ENCODE peak calls at places on chromosomes 4 and X, in four cellular contexts. E is dorsolateral prefrontal cortex, M is heart left ventricle, L is substantia nigra. T is an unnamed sample.

GRCh38 chrX:133726211-133726630 is 259.2 kb downstream of the GPC3 start:
- DNase-seq in L (no peak), E (no peak), M (no peak), T (no peak)

GRCh38 chr4:19523964-19524363 is 727.7 kb upstream of the SLIT2 start:
- DNase-seq in E (no peak), L (no peak), M (no peak), T (no peak)

GRCh38 chrX:18406531-18407266 is 18.7 kb upstream of the CDKL5 start:
- DNase-seq in E (no peak), M (no peak), L (no peak), T (no peak)

GRCh38 chr4:10114147-10114546 is 2.5 kb downstream of the WDR1 start:
- DNase-seq in L (no peak), M (no peak), E (no peak), T (no peak)

GRCh38 chr4:178215309-178215708 is 773.1 kb upstream of the AGA start:
- DNase-seq in L (no peak), E (no peak), M (no peak), T (no peak)

GRCh38 chrX:132270699-132271098 is 51.5 kb upstream of the RAP2C start:
- DNase-seq in M (peak), L (no peak), E (no peak), T (no peak)

GRCh38 chr4:24624381-24624780 is 40.0 kb upstream of the DHX15 start:
- DNase-seq in L (no peak), E (no peak), M (no peak), T (no peak)

GRCh38 chr4:123266221-123266620 is 130.4 kb upstream of the SPRY1 start:
- DNase-seq in E (no peak), L (no peak), M (no peak), T (no peak)

GRCh38 chr4:182143822-182144620 is 99.2 kb upstream of the TENM3 start:
- DNase-seq in E (no peak), M (no peak), L (no peak), T (no peak)

GRCh38 chrX:20151689-20152088 is 10.1 kb upstream of the EIF1AX start:
- DNase-seq in M (no peak), L (no peak), E (no peak), T (no peak)

GRCh38 chr4:156598138-156598681 is 373.4 kb downstream of the PDGFC start:
- DNase-seq in L (no peak), E (no peak), M (no peak), T (no peak)

GRCh38 chr4:48315728-48316630 is 25.4 kb upstream of the SLAIN2 start:
- DNase-seq in L (no peak), M (no peak), E (no peak), T (no peak)

GRCh38 chrX:54825716-54826428 is 18.3 kb downstream of the MAGED2 start:
- DNase-seq in M (no peak), E (no peak), L (no peak), T (no peak)

GRCh38 chr4:92100980-92101379 is 202.8 kb upstream of the GRID2 start:
- DNase-seq in M (no peak), E (no peak), L (no peak), T (no peak)

GRCh38 chrX:145817299-145817665 is 347 bp upstream of the SLITRK2 start:
- DNase-seq in M (peak), L (peak), E (peak), T (no peak)

GRCh38 chrX:22795680-22796079 is 204.1 kb upstream of the DDX53 start:
- DNase-seq in M (no peak), E (no peak), L (no peak), T (no peak)

GRCh38 chr4:8695237-8696219 is 103.0 kb downstream of the CPZ start:
- DNase-seq in L (no peak), E (peak), M (no peak), T (no peak)

GRCh38 chrX:113551919-113552318 is 711.3 kb upstream of the AMOT start:
- DNase-seq in M (no peak), E (no peak), L (no peak), T (no peak)

GRCh38 chr4:83771113-83771705 is 235.3 kb downstream of the GPAT3 start:
- DNase-seq in L (no peak), E (no peak), M (peak), T (peak)

GRCh38 chr4:134650461-134650860 is 448.9 kb upstream of the PABPC4L start:
- DNase-seq in M (no peak), E (no peak), L (no peak), T (no peak)

GRCh38 chr4:99841143-99841542 is 24.5 kb downstream of the DAPP1 start:
- DNase-seq in M (no peak), L (no peak), E (no peak), T (no peak)
- H3K27ac ChIP-seq in M (no peak), L (no peak), E (no peak), T (no peak)

GRCh38 chrX:106780259-106780658 is 22.2 kb upstream of the TBC1D8B start:
- DNase-seq in M (no peak), E (no peak), L (no peak), T (no peak)
- H3K27ac ChIP-seq in M (no peak), E (no peak), L (no peak), T (no peak)

GRCh38 chr4:1154523-1155182 is 17.7 kb downstream of the SPON2 start:
- DNase-seq in E (no peak), L (no peak), M (no peak), T (no peak)
- H3K27ac ChIP-seq in E (no peak), L (no peak), M (no peak), T (no peak)

DNA sequence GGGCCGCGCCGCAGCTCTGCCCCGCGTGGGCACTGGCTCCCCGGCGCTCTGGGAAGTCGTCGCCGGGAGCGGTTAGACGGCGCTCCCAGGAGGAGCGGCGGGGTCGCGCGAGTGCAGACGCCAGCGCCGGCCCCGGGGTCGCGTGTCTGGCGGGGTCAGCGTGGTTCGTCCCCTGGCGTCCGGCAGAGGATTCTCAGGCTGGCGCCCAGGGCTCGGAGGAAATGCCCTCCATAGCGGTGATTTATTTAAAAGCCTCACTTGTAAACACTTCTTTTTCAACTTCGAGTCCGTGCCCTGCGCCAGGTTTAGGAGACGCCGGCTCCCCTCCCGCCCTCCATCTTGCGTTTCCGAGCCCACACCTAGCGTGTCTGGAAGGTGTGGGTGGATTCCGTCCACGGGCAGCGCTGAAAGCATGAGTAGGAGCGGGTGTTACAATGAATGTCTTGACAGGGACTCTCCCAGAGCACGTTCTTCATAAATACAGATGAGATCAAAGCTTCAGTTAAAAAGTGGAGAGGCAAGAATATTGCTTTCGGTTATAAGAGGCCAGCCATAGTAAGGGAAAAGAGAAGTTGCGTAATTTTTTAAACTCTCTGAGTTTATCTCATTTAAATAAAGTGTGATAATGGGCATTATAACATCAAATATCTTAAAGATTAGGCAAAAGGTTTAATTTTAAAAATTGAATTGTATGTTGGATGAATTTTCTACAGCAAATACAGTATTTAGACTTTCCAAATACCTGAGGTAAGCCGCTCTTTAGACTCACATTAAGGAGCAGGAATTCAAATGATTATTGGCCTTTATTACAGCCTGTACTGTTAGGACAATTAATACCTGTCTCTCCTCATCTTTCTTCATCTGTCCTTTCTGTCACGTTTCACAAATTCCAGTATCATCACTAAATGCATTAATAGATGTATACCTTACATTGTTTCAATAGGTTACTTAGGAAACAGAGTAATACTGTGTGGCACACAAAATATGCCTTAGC is 863 bp downstream of the FAM241A start:
- DNase-seq in E (peak), L (peak), M (peak), T (no peak)
- H3K27ac ChIP-seq in E (peak), L (peak), M (peak), T (no peak)

GRCh38 chrX:15785176-15785735 is 5.0 kb upstream of the ZRSR2 start:
- DNase-seq in E (no peak), M (no peak), L (no peak), T (no peak)
- H3K27ac ChIP-seq in E (no peak), M (no peak), L (no peak), T (no peak)

GRCh38 chrX:106999002-106999975 is 723 bp downstream of the MORC4 start:
- DNase-seq in E (peak), L (peak), M (peak), T (peak)
- H3K27ac ChIP-seq in E (no peak), L (no peak), M (peak), T (no peak)

DNA sequence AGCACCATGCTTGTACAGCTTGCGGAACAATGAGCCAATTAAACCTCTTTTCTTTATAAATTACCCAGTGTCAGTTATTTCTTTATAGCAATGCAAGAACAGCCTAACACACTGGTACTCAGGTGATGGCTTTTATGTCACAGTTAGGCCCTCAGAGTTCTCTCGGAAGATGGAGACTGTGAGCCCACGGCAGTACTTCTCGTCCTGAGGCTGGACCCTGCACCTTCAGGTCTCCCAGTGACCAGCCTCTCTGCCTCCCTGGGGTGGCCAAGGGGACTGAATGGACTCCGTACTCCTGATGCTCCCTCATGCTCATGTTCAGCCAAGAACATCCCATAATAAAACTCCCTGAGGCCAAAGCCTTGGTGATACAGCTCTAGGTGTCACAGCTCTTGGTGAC is 25.0 kb upstream of the PDLIM3 start:
- DNase-seq in M (no peak), E (no peak), L (no peak), T (no peak)
- H3K27ac ChIP-seq in M (peak), E (no peak), L (no peak), T (peak)

GRCh38 chr4:70306101-70306500 is 28.7 kb upstream of the CABS1 start:
- DNase-seq in E (no peak), M (no peak), L (no peak), T (no peak)
- H3K27ac ChIP-seq in E (no peak), M (no peak), L (no peak), T (no peak)

GRCh38 chrX:49205443-49205842 is 5.5 kb upstream of the SYP start:
- DNase-seq in M (no peak), E (no peak), L (no peak), T (no peak)

GRCh38 chrX:49202022-49202421 is 2.0 kb upstream of the SYP start:
- DNase-seq in E (no peak), L (no peak), M (no peak), T (no peak)

GRCh38 chrX:49204017-49204416 is 4.0 kb upstream of the SYP start:
- DNase-seq in E (no peak), L (no peak), M (no peak), T (no peak)

GRCh38 chrX:49204709-49205108 is 4.7 kb upstream of the SYP start:
- DNase-seq in E (no peak), L (no peak), M (no peak), T (no peak)

DNA sequence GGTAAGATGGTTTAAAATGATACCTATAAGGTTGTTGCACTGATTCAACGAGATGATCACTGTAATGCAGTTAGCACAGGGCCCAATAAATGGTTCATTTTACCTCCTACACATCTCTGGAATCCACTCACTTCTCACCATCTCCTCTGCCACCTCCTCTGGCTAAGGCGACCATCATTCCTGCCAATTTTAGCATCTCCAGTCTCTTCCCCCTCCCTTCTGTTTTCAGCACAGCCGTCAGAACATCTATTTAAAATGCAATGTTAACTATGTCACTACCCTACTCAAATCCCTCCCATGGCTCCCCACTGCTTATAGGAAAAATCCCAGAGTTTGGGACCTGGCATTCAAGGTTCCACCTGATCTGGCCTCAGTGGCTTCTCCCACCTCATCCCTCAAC is 3.5 kb upstream of the SYP start:
- DNase-seq in M (no peak), L (no peak), E (no peak), T (no peak)
- H3K27ac ChIP-seq in M (no peak), L (no peak), E (no peak), T (no peak)

T was measured in caudate nucleus.